ENCODE peak calls at places on chromosomes 11 and 22, in four cellular contexts. S, A, W and K are unnamed samples.

GRCh38 chr22:46568102-46568809 is 30.8 kb upstream of the CELSR1 start:
- DNase-seq in A (no peak), W (no peak), S (no peak), K (no peak)

GRCh38 chr11:125085301-125086081 is 22.4 kb downstream of the SLC37A2 start:
- DNase-seq in S (no peak), A (no peak), W (no peak), K (no peak)

GRCh38 chr22:25546751-25547150 is 17.7 kb upstream of the GRK3 start:
- DNase-seq in S (no peak), W (no peak), A (peak; percentile 50), K (no peak)

GRCh38 chr22:22139364-22139763 is 105.2 kb upstream of the VPREB1 start:
- DNase-seq in W (no peak), S (no peak), A (no peak), K (no peak)

GRCh38 chr11:118260353-118260752 is 3.7 kb downstream of the MPZL2 start:
- DNase-seq in W (no peak), S (no peak), A (no peak), K (no peak)

GRCh38 chr22:26952654-26953379 is 295.4 kb downstream of the MIAT start:
- DNase-seq in A (no peak), S (no peak), W (no peak), K (no peak)

GRCh38 chr22:18998998-18999397 is 62.9 kb upstream of the PRODH start:
- DNase-seq in W (no peak), S (no peak), A (no peak), K (no peak)

GRCh38 chr11:98952110-98952509 is 68.6 kb upstream of the CNTN5 start:
- DNase-seq in A (no peak), W (no peak), S (no peak), K (no peak)

GRCh38 chr22:20565761-20566160 is 58.4 kb downstream of the MED15 start:
- DNase-seq in W (no peak), S (no peak), A (no peak), K (no peak)

GRCh38 chr11:86228967-86229330 is 15.6 kb upstream of the EED start:
- DNase-seq in S (no peak), A (no peak), W (no peak), K (no peak)

GRCh38 chr11:129012880-129013279 is 70.2 kb upstream of the TP53AIP1 start:
- DNase-seq in A (no peak), W (no peak), S (no peak), K (no peak)

GRCh38 chr11:129386795-129387390 is 11.2 kb downstream of the BARX2 start:
- DNase-seq in W (no peak), A (no peak), S (no peak), K (no peak)

GRCh38 chr11:120023120-120023519 is 114.8 kb downstream of the TRIM29 start:
- DNase-seq in W (no peak), S (no peak), A (no peak), K (no peak)

GRCh38 chr11:61961570-61962212 is 5.7 kb downstream of the FTH1 start:
- DNase-seq in S (no peak), W (no peak), A (no peak), K (peak; percentile 73)

GRCh38 chr11:128714121-128714520 is 20.2 kb downstream of the FLI1 start:
- DNase-seq in W (no peak), S (no peak), A (no peak), K (no peak)

GRCh38 chr11:127994736-127995135 is 592.6 kb downstream of the ETS1 start:
- DNase-seq in W (no peak), S (no peak), A (no peak), K (peak; percentile 5)

GRCh38 chr11:34601085-34601444 is 19.8 kb upstream of the EHF start:
- DNase-seq in A (no peak), S (no peak), W (no peak), K (no peak)

GRCh38 chr11:92180664-92181251 is 43.9 kb upstream of the FAT3 start:
- DNase-seq in S (no peak), A (no peak), W (no peak), K (no peak)

GRCh38 chr11:72378704-72379383 is 55.5 kb downstream of the CLPB start:
- DNase-seq in A (no peak), S (peak; percentile 30), W (peak; percentile 81), K (no peak)

GRCh38 chr11:66081505-66081904 is 11.4 kb downstream of the PACS1 start:
- DNase-seq in W (no peak), S (peak; percentile 86), A (no peak), K (no peak)

GRCh38 chr11:61298663-61299244 is 3.6 kb upstream of the VWCE start:
- DNase-seq in A (no peak), W (no peak), S (no peak), K (no peak)

GRCh38 chr11:60500276-60500935 is 7.8 kb downstream of the MS4A12 start:
- DNase-seq in S (no peak), W (no peak), A (no peak), K (no peak)

GRCh38 chr11:7573193-7573557 is 59.4 kb downstream of the PPFIBP2 start:
- DNase-seq in A (no peak), W (no peak), S (no peak), K (no peak)

GRCh38 chr11:78161937-78162336 is 22.5 kb upstream of the ALG8 start:
- DNase-seq in W (peak; percentile 87), A (no peak), S (no peak), K (no peak)

GRCh38 chr11:64122411-64123101 is 43.4 kb downstream of the MACROD1 start:
- DNase-seq in W (no peak), A (no peak), S (no peak), K (no peak)

GRCh38 chr11:4083198-4083597 is 11.4 kb upstream of the RRM1 start:
- DNase-seq in W (no peak), A (no peak), S (no peak), K (no peak)

GRCh38 chr22:24083361-24083760 is 72.3 kb downstream of the CABIN1 start:
- DNase-seq in S (no peak), W (no peak), A (no peak), K (no peak)

GRCh38 chr11:120632579-120632978 is 121.0 kb downstream of the GRIK4 start:
- DNase-seq in A (no peak), S (no peak), W (no peak), K (no peak)

GRCh38 chr11:126607776-126608625 is 252.5 kb downstream of the ST3GAL4 start:
- DNase-seq in W (no peak), S (no peak), A (no peak), K (no peak)

DNA sequence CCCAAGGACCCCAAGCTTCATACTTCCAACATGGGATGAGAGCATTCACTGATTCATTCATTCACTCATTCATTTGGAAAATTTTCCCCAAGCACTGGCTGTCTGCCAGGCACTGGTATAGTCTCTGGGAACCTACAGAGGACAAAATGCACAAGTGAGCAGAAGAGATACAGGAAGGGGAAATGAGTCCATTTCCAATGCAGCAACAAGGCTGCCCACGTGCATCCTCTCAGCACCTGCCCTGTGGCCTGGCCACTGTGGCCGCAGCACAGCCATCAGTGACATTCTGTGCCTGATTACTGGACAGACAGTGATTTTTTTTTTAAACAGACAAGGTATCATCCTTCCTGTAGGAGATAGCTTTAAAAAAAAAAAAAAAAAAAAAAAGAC is 96.0 kb upstream of the PITPNB start:
- DNase-seq in S (no peak), A (no peak), W (peak; percentile 30), K (no peak)
- TF ChIP-seq POLR2A in S (no peak), A (no peak), W (no peak), K (no peak)

GRCh38 chr11:18392434-18393321 is 1.7 kb upstream of the LDHA start:
- DNase-seq in W (no peak), A (no peak), S (no peak), K (no peak)

GRCh38 chr11:18393581-18394299 is 623 bp upstream of the LDHA start:
- DNase-seq in S (no peak), A (no peak), W (peak; percentile 54), K (no peak)

GRCh38 chr11:18394928-18395734 is 768 bp downstream of the LDHA start:
- DNase-seq in A (no peak), S (no peak), W (peak; percentile 40), K (no peak)

GRCh38 chr11:18395735-18396504 is 1.6 kb downstream of the LDHA start:
- DNase-seq in A (peak; percentile 97), S (peak; percentile 98), W (peak; percentile 100), K (peak; percentile 84)

DNA sequence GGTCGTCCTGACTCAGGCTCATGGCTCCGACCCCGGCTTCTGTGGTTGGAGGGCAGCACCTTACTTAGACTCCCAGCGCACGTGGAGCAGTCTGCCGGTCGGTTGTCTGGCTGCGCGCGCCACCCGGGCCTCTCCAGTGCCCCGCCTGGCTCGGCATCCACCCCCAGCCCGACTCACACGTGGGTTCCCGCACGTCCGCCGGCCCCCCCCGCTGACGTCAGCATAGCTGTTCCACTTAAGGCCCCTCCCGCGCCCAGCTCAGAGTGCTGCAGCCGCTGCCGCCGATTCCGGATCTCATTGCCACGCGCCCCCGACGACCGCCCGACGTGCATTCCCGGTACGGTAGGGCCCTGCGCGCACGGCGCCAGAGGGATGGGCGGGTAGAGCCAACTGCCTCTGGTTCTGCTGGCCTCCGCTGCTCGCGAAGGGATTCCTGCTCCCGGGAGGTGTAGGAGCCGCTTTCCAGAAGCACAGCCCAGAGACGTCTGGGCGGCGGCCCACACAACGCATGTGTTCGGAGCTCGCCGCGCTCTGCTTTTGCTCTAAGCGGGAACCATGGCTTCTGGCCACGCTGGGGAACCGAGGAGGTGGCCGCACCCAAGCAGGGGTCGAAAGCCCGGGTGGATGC is at the start of gene LDHA:
- DNase-seq in W (peak; percentile 99), S (peak; percentile 97), A (peak; percentile 90), K (peak; percentile 87)
- TF ChIP-seq POLR2A in W (peak; percentile 99), S (peak; percentile 94), A (peak; percentile 98), K (peak; percentile 100)

DNA sequence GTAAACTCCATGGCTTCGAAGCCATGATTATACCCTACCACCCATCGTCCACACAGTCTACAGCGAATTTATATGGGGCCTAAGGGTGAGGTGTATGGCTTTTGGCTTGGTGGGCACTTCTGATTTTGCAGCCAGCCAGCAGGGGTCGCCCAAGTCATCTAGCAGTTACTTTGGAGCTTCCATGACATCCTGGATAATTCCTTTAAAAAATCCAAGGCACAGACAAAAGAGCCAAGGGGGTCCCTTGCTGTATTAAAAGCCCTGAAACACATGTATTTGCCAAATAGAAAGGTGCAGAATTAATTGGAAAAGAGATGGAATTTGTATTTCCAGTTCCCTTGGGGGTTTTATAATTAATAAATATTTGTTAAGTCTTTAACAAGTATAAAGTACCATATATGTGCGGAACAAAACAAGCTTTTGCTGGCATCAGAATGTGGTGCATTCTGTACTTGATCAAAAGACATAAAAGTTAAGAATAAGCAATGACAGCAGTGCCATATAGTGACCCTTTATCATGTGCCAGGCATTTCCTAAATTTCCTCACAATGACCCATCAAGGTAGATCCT is 132.8 kb upstream of the PITPNB start:
- DNase-seq in A (peak; percentile 29), W (peak; percentile 83), S (peak; percentile 32), K (no peak)
- TF ChIP-seq POLR2A in A (no peak), W (no peak), S (no peak), K (no peak)

GRCh38 chr11:296976-297665 is 2.2 kb downstream of the IFITM5 start:
- DNase-seq in W (peak; percentile 16), A (no peak), S (no peak), K (no peak)

GRCh38 chr11:294795-295194 is 4.5 kb downstream of the IFITM5 start:
- DNase-seq in S (no peak), A (no peak), W (peak; percentile 17), K (no peak)

GRCh38 chr11:295351-296205 is 3.7 kb downstream of the IFITM5 start:
- DNase-seq in W (peak; percentile 19), S (no peak), A (no peak), K (no peak)

GRCh38 chr11:297666-298405 is 1.5 kb downstream of the IFITM5 start:
- DNase-seq in A (no peak), S (no peak), W (peak; percentile 15), K (no peak)

GRCh38 chr11:296206-296975 is 2.9 kb downstream of the IFITM5 start:
- DNase-seq in S (no peak), W (peak; percentile 14), A (no peak), K (no peak)
- TF ChIP-seq POLR2A in S (no peak), W (no peak), A (no peak), K (no peak)

GRCh38 chr11:111368285-111368560 is 10.9 kb downstream of the POU2AF1 start:
- DNase-seq in W (no peak), A (no peak), S (no peak), K (no peak)
- TF ChIP-seq POLR2A in W (no peak), A (no peak), S (no peak), K (no peak)